ENCODE peak calls at places on chromosomes 5 and 9, in eight cellular contexts. R is amygdala; J is NCI-H1092 treated with DMSO at 0.1 percent for 48 hours; W is esophagus squamous epithelium; X is RCC 7860; I is stimulated activated naive B cell treated with anti-CD40 and anti-IgM and Interleukin-4, amounts not matched to agents 10 μg/mL and 1 μg/mL and 100 μg/mL, for 72 hours; M is T-helper 1 cell; F is fibroblast of mammary gland. O is an unnamed sample.

GRCh38 chr5:32147959-32148358 is 26.2 kb downstream of the GOLPH3 start:
- DNase-seq in R (no peak), J (no peak), W (no peak), X (no peak), I (no peak), M (no peak), F (no peak), O (no peak)

GRCh38 chr5:177220576-177220975 is 82.9 kb downstream of the RAB24 start:
- DNase-seq in R (no peak), J (no peak), W (no peak), X (no peak), I (no peak), M (no peak), F (no peak), O (no peak)

GRCh38 chr5:109350537-109351270 is 59.1 kb downstream of the PJA2 start:
- DNase-seq in R (no peak), J (no peak), W (no peak), X (no peak), I (no peak), M (no peak), F (peak), O (peak)

GRCh38 chr5:113678924-113679575 is 165.6 kb downstream of the YTHDC2 start:
- DNase-seq in R (peak), J (peak), W (no peak), X (peak), I (peak), M (no peak), F (peak), O (peak)

GRCh38 chr5:35476789-35477188 is 140.9 kb upstream of the SPEF2 start:
- DNase-seq in R (no peak), J (no peak), W (no peak), X (no peak), I (no peak), M (no peak), F (no peak), O (no peak)

GRCh38 chr5:97550164-97550563 is 367.1 kb upstream of the RIOK2 start:
- DNase-seq in R (no peak), J (no peak), W (no peak), X (no peak), I (no peak), M (no peak), F (peak), O (peak)

GRCh38 chr9:96071245-96072124 is 196.0 kb downstream of the ERCC6L2 start:
- DNase-seq in R (peak), J (peak), W (no peak), X (no peak), I (peak), M (no peak), F (peak), O (peak)

GRCh38 chr9:22244141-22245011 is 202.2 kb upstream of the DMRTA1 start:
- DNase-seq in R (no peak), J (peak), W (no peak), X (peak), I (no peak), M (no peak), F (peak), O (peak)

GRCh38 chr9:503331-503730 is 288.7 kb downstream of the DOCK8 start:
- DNase-seq in R (no peak), J (no peak), W (no peak), X (no peak), I (no peak), M (no peak), F (no peak), O (no peak)

GRCh38 chr5:61319388-61320146 is 12.5 kb upstream of the ZSWIM6 start:
- DNase-seq in R (no peak), J (no peak), W (no peak), X (no peak), I (peak), M (no peak), F (no peak), O (peak)

GRCh38 chr9:91560301-91560700 is 136.7 kb upstream of the NFIL3 start:
- DNase-seq in R (no peak), J (no peak), W (no peak), X (no peak), I (no peak), M (no peak), F (no peak), O (peak)

GRCh38 chr5:460413-460700 is 17.4 kb downstream of the EXOC3 start:
- DNase-seq in R (no peak), J (no peak), W (no peak), X (no peak), I (no peak), M (no peak), F (no peak), O (no peak)

O was measured in renal cortical epithelial cell.